ENCODE peak calls at places on chromosomes 11 and 22, in eight cellular contexts. One of them, this sample, is unnamed.

GRCh38 chr11:113484223-113484622 is 9.0 kb upstream of the DRD2 start:
- DNase-seq in left lung: no peak
- DNase-seq in CD8-positive, alpha-beta T cell: no peak
- DNase-seq in lung: no peak
- DNase-seq in psoas muscle: no peak
- DNase-seq in dorsolateral prefrontal cortex: no peak
- DNase-seq in fibroblast of lung: no peak
- DNase-seq in AG09309: no peak
- DNase-seq in this sample: no peak

GRCh38 chr11:27783701-27784355 is 83.6 kb upstream of the BDNF start:
- DNase-seq in psoas muscle: no peak
- DNase-seq in AG09309: peak; percentile 24
- DNase-seq in lung: no peak
- DNase-seq in dorsolateral prefrontal cortex: no peak
- DNase-seq in left lung: no peak
- DNase-seq in CD8-positive, alpha-beta T cell: no peak
- DNase-seq in fibroblast of lung: no peak
- DNase-seq in this sample: peak; percentile 17

GRCh38 chr11:105042178-105042577 is 3.0 kb downstream of the CARD16 start:
- DNase-seq in left lung: no peak
- DNase-seq in AG09309: no peak
- DNase-seq in lung: no peak
- DNase-seq in CD8-positive, alpha-beta T cell: no peak
- DNase-seq in dorsolateral prefrontal cortex: no peak
- DNase-seq in fibroblast of lung: no peak
- DNase-seq in psoas muscle: no peak
- DNase-seq in this sample: no peak

GRCh38 chr11:118666331-118666730 is 13.1 kb downstream of the TREH start:
- DNase-seq in left lung: no peak
- DNase-seq in AG09309: no peak
- DNase-seq in lung: no peak
- DNase-seq in fibroblast of lung: no peak
- DNase-seq in dorsolateral prefrontal cortex: no peak
- DNase-seq in CD8-positive, alpha-beta T cell: no peak
- DNase-seq in psoas muscle: no peak
- DNase-seq in this sample: no peak

GRCh38 chr11:58061813-58062212 is 31.1 kb downstream of the OR6Q1 start:
- DNase-seq in psoas muscle: no peak
- DNase-seq in fibroblast of lung: peak; percentile 96
- DNase-seq in lung: no peak
- DNase-seq in AG09309: peak; percentile 46
- DNase-seq in left lung: no peak
- DNase-seq in dorsolateral prefrontal cortex: no peak
- DNase-seq in CD8-positive, alpha-beta T cell: no peak
- DNase-seq in this sample: peak; percentile 41

GRCh38 chr22:44181912-44182590 is 1.3 kb downstream of the PARVG start:
- DNase-seq in dorsolateral prefrontal cortex: no peak
- DNase-seq in AG09309: no peak
- DNase-seq in fibroblast of lung: no peak
- DNase-seq in left lung: no peak
- DNase-seq in psoas muscle: no peak
- DNase-seq in CD8-positive, alpha-beta T cell: no peak
- DNase-seq in lung: no peak
- DNase-seq in this sample: no peak

GRCh38 chr11:110121204-110121603 is 28.0 kb downstream of the ZC3H12C start:
- DNase-seq in left lung: no peak
- DNase-seq in CD8-positive, alpha-beta T cell: no peak
- DNase-seq in dorsolateral prefrontal cortex: no peak
- DNase-seq in fibroblast of lung: peak; percentile 74
- DNase-seq in lung: no peak
- DNase-seq in AG09309: no peak
- DNase-seq in psoas muscle: no peak
- DNase-seq in this sample: peak; percentile 82

GRCh38 chr11:70477607-70478006 is 79.3 kb downstream of the CTTN start:
- DNase-seq in CD8-positive, alpha-beta T cell: no peak
- DNase-seq in dorsolateral prefrontal cortex: peak; percentile 77
- DNase-seq in psoas muscle: no peak
- DNase-seq in fibroblast of lung: peak; percentile 16
- DNase-seq in lung: no peak
- DNase-seq in AG09309: no peak
- DNase-seq in left lung: no peak
- DNase-seq in this sample: no peak

GRCh38 chr11:24386551-24387404 is 110.1 kb upstream of the LUZP2 start:
- DNase-seq in AG09309: no peak
- DNase-seq in lung: no peak
- DNase-seq in psoas muscle: no peak
- DNase-seq in dorsolateral prefrontal cortex: no peak
- DNase-seq in fibroblast of lung: peak; percentile 41
- DNase-seq in left lung: no peak
- DNase-seq in CD8-positive, alpha-beta T cell: no peak
- DNase-seq in this sample: peak; percentile 57

GRCh38 chr22:49863936-49864335 is 10.3 kb downstream of the ZBED4 start:
- DNase-seq in lung: no peak
- DNase-seq in dorsolateral prefrontal cortex: no peak
- DNase-seq in fibroblast of lung: no peak
- DNase-seq in psoas muscle: no peak
- DNase-seq in AG09309: no peak
- DNase-seq in CD8-positive, alpha-beta T cell: no peak
- DNase-seq in left lung: no peak
- DNase-seq in this sample: no peak

GRCh38 chr11:69450064-69450856 is 31.2 kb upstream of the LINC01488 start:
- DNase-seq in AG09309: no peak
- DNase-seq in CD8-positive, alpha-beta T cell: no peak
- DNase-seq in dorsolateral prefrontal cortex: no peak
- DNase-seq in fibroblast of lung: no peak
- DNase-seq in lung: no peak
- DNase-seq in left lung: no peak
- DNase-seq in psoas muscle: no peak
- DNase-seq in this sample: no peak

GRCh38 chr22:45757068-45757467 is 85.4 kb downstream of the ATXN10 start:
- DNase-seq in dorsolateral prefrontal cortex: no peak
- DNase-seq in psoas muscle: no peak
- DNase-seq in AG09309: no peak
- DNase-seq in lung: peak; percentile 35
- DNase-seq in left lung: no peak
- DNase-seq in fibroblast of lung: peak; percentile 59
- DNase-seq in CD8-positive, alpha-beta T cell: no peak
- DNase-seq in this sample: peak; percentile 69

GRCh38 chr22:41524283-41524682 is 20.0 kb downstream of the POLR3H start:
- DNase-seq in psoas muscle: peak; percentile 70
- DNase-seq in AG09309: no peak
- DNase-seq in CD8-positive, alpha-beta T cell: no peak
- DNase-seq in fibroblast of lung: no peak
- DNase-seq in left lung: no peak
- DNase-seq in dorsolateral prefrontal cortex: no peak
- DNase-seq in lung: peak; percentile 75
- DNase-seq in this sample: peak; percentile 46

GRCh38 chr11:116109228-116109627 is 605.0 kb upstream of the CADM1 start:
- DNase-seq in CD8-positive, alpha-beta T cell: no peak
- DNase-seq in lung: peak; percentile 34
- DNase-seq in dorsolateral prefrontal cortex: no peak
- DNase-seq in left lung: peak; percentile 42
- DNase-seq in AG09309: no peak
- DNase-seq in fibroblast of lung: peak; percentile 84
- DNase-seq in psoas muscle: no peak
- DNase-seq in this sample: peak; percentile 5

GRCh38 chr11:38543311-38543710 is 1945.3 kb upstream of the RAG2 start:
- DNase-seq in CD8-positive, alpha-beta T cell: no peak
- DNase-seq in dorsolateral prefrontal cortex: no peak
- DNase-seq in left lung: no peak
- DNase-seq in psoas muscle: no peak
- DNase-seq in AG09309: peak; percentile 1
- DNase-seq in fibroblast of lung: peak; percentile 86
- DNase-seq in lung: no peak
- DNase-seq in this sample: peak; percentile 48

GRCh38 chr22:17446704-17447103 is 77.4 kb downstream of the CECR2 start:
- DNase-seq in AG09309: no peak
- DNase-seq in CD8-positive, alpha-beta T cell: no peak
- DNase-seq in left lung: no peak
- DNase-seq in psoas muscle: no peak
- DNase-seq in lung: no peak
- DNase-seq in dorsolateral prefrontal cortex: no peak
- DNase-seq in fibroblast of lung: no peak
- DNase-seq in this sample: no peak

GRCh38 chr11:19220903-19221682 is 19.3 kb upstream of the CSRP3 start:
- DNase-seq in dorsolateral prefrontal cortex: no peak
- DNase-seq in lung: peak; percentile 69
- DNase-seq in fibroblast of lung: peak; percentile 48
- DNase-seq in left lung: peak; percentile 46
- DNase-seq in CD8-positive, alpha-beta T cell: no peak
- DNase-seq in psoas muscle: no peak
- DNase-seq in AG09309: no peak
- DNase-seq in this sample: peak; percentile 82

GRCh38 chr11:59659981-59660380 is 8.9 kb downstream of the PATL1 start:
- DNase-seq in AG09309: no peak
- DNase-seq in lung: no peak
- DNase-seq in dorsolateral prefrontal cortex: no peak
- DNase-seq in left lung: no peak
- DNase-seq in fibroblast of lung: no peak
- DNase-seq in CD8-positive, alpha-beta T cell: no peak
- DNase-seq in psoas muscle: no peak
- DNase-seq in this sample: no peak

DNA sequence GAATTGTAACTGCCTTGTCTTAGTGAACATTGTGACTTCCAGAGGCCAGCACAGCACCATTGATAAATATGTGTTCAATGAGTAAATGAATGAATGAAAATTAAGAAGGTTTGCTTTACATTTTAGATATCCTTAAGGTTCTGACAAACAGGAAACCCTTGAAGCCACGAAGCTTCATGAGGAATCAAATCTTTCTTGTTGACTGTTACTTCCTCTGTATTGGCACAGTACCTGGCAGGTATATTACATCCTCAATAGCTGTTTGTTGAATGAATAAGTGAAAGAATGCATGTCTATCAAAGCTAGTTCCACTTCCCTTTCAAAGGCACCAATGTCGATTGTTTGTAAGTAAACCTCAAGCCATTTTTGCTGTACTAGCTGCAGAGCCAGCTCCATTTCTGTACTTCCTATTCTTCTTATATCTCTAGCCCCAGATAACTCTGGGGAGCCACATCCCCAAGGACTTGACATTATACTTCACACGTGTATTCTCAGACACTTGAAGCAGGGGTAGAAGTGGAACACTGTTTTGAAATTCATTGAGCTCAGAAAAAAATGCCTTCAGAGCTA is 140.3 kb upstream of the RAG2 start:
- DNase-seq in lung: no peak
- DNase-seq in left lung: no peak
- DNase-seq in CD8-positive, alpha-beta T cell: no peak
- DNase-seq in dorsolateral prefrontal cortex: no peak
- DNase-seq in psoas muscle: no peak
- DNase-seq in fibroblast of lung: no peak
- DNase-seq in AG09309: no peak
- DNase-seq in this sample: no peak
- TF ChIP-seq CTCF in lung: no peak
- TF ChIP-seq CTCF in left lung: no peak
- TF ChIP-seq CTCF in CD8-positive, alpha-beta T cell: no peak
- TF ChIP-seq CTCF in dorsolateral prefrontal cortex: no peak
- TF ChIP-seq CTCF in psoas muscle: no peak
- TF ChIP-seq CTCF in fibroblast of lung: no peak
- TF ChIP-seq CTCF in AG09309: no peak
- TF ChIP-seq CTCF in this sample: no peak

GRCh38 chr22:36026741-36027140 is 1.9 kb downstream of the RBFOX2 start:
- DNase-seq in left lung: no peak
- DNase-seq in AG09309: no peak
- DNase-seq in dorsolateral prefrontal cortex: no peak
- DNase-seq in fibroblast of lung: peak; percentile 48
- DNase-seq in lung: no peak
- DNase-seq in CD8-positive, alpha-beta T cell: no peak
- DNase-seq in psoas muscle: no peak
- DNase-seq in this sample: peak; percentile 38

GRCh38 chr22:36022697-36023096 is 5.9 kb downstream of the RBFOX2 start:
- DNase-seq in lung: no peak
- DNase-seq in CD8-positive, alpha-beta T cell: no peak
- DNase-seq in left lung: no peak
- DNase-seq in fibroblast of lung: no peak
- DNase-seq in dorsolateral prefrontal cortex: no peak
- DNase-seq in AG09309: no peak
- DNase-seq in psoas muscle: no peak
- DNase-seq in this sample: no peak

GRCh38 chr22:36017661-36018091 is 10.9 kb downstream of the RBFOX2 start:
- DNase-seq in left lung: no peak
- DNase-seq in dorsolateral prefrontal cortex: no peak
- DNase-seq in fibroblast of lung: no peak
- DNase-seq in AG09309: no peak
- DNase-seq in psoas muscle: no peak
- DNase-seq in lung: no peak
- DNase-seq in CD8-positive, alpha-beta T cell: no peak
- DNase-seq in this sample: no peak

GRCh38 chr22:36021649-36022048 is 7.0 kb downstream of the RBFOX2 start:
- DNase-seq in left lung: no peak
- DNase-seq in psoas muscle: no peak
- DNase-seq in lung: no peak
- DNase-seq in CD8-positive, alpha-beta T cell: no peak
- DNase-seq in dorsolateral prefrontal cortex: no peak
- DNase-seq in AG09309: no peak
- DNase-seq in fibroblast of lung: no peak
- DNase-seq in this sample: no peak

DNA sequence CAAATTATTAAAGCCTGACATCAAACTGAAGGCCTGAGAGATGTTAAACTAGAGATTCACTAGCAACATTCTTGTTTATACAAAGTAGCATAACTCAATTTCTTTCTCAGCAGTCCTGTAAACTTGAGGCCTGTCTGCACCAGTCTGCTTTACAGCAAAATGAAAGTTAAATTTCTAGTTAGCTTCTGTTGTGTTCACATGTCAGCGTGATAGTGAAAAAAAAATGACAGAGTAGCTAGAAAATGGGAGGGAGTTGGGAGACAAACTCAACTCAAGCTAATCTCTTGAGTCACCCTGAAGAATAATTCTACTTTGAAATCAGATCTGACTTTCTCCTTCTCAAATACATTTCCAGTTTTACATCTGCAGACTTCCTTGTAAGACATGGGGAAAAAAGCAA is 6.5 kb downstream of the RBFOX2 start:
- DNase-seq in CD8-positive, alpha-beta T cell: no peak
- DNase-seq in left lung: no peak
- DNase-seq in AG09309: no peak
- DNase-seq in fibroblast of lung: peak; percentile 70
- DNase-seq in psoas muscle: no peak
- DNase-seq in dorsolateral prefrontal cortex: no peak
- DNase-seq in lung: no peak
- DNase-seq in this sample: peak; percentile 49
- H3K4me3 ChIP-seq in CD8-positive, alpha-beta T cell: no peak overlapping the region
- H3K4me3 ChIP-seq in left lung: no peak overlapping the region
- H3K4me3 ChIP-seq in AG09309: no peak overlapping the region
- H3K4me3 ChIP-seq in fibroblast of lung: no peak overlapping the region
- H3K4me3 ChIP-seq in psoas muscle: no peak overlapping the region
- H3K4me3 ChIP-seq in dorsolateral prefrontal cortex: no peak overlapping the region
- H3K4me3 ChIP-seq in lung: no peak overlapping the region
- H3K4me3 ChIP-seq in this sample: no peak overlapping the region

GRCh38 chr22:21867528-21868266 is at the start of gene MAPK1:
- DNase-seq in left lung: peak; percentile 94
- DNase-seq in psoas muscle: peak; percentile 95
- DNase-seq in CD8-positive, alpha-beta T cell: peak; percentile 90
- DNase-seq in AG09309: peak; percentile 35
- DNase-seq in lung: peak; percentile 93
- DNase-seq in dorsolateral prefrontal cortex: peak; percentile 97
- DNase-seq in fibroblast of lung: peak; percentile 87
- DNase-seq in this sample: peak; percentile 93
- TF ChIP-seq CTCF in left lung: peak; percentile 36
- TF ChIP-seq CTCF in psoas muscle: peak; percentile 38
- TF ChIP-seq CTCF in CD8-positive, alpha-beta T cell: peak; percentile 47
- TF ChIP-seq CTCF in AG09309: peak; percentile 22
- TF ChIP-seq CTCF in lung: no peak
- TF ChIP-seq CTCF in dorsolateral prefrontal cortex: no peak
- TF ChIP-seq CTCF in fibroblast of lung: peak; percentile 21
- TF ChIP-seq CTCF in this sample: no peak

GRCh38 chr11:130124096-130124495 is 35.5 kb upstream of the ST14 start:
- DNase-seq in psoas muscle: peak; percentile 87
- DNase-seq in dorsolateral prefrontal cortex: no peak
- DNase-seq in fibroblast of lung: peak; percentile 82
- DNase-seq in lung: peak; percentile 90
- DNase-seq in CD8-positive, alpha-beta T cell: no peak
- DNase-seq in AG09309: peak; percentile 79
- DNase-seq in left lung: peak; percentile 90
- DNase-seq in this sample: peak; percentile 93
- H3K4me3 ChIP-seq in psoas muscle: no peak overlapping the region
- H3K4me3 ChIP-seq in dorsolateral prefrontal cortex: no peak overlapping the region
- H3K4me3 ChIP-seq in fibroblast of lung: no peak overlapping the region
- H3K4me3 ChIP-seq in lung: no peak overlapping the region
- H3K4me3 ChIP-seq in CD8-positive, alpha-beta T cell: no peak overlapping the region
- H3K4me3 ChIP-seq in AG09309: no peak overlapping the region
- H3K4me3 ChIP-seq in left lung: no peak overlapping the region
- H3K4me3 ChIP-seq in this sample: no peak overlapping the region